ENCODE peak calls at places on chromosomes 11 and 22, in nine cellular contexts. A, S, E, G, W, B, C, F and R are unnamed samples. For H3K36me3, the result is how much of the 10 kb centered on the place peaks cover.

GRCh38 chr11:27420722-27421572 is 51.6 kb downstream of the LGR4 start:
- DNase-seq in A (no peak), S (no peak), E (no peak), G (no peak), W (no peak), B (no peak), C (no peak), F (no peak), R (no peak)

GRCh38 chr11:45252134-45252856 is 33.8 kb downstream of the SYT13 start:
- DNase-seq in A (peak), S (peak), E (peak), G (no peak), W (no peak), B (peak), C (peak), F (peak), R (no peak)

GRCh38 chr11:92697461-92698314 is 271.8 kb upstream of the MTNR1B start:
- DNase-seq in A (no peak), S (no peak), E (no peak), G (no peak), W (no peak), B (no peak), C (no peak), F (no peak), R (no peak)

GRCh38 chr11:64971421-64972233 is at the start of gene MAJIN:
- DNase-seq in A (peak), S (peak), E (peak), G (peak), W (peak), B (peak), C (peak), F (peak), R (peak)

GRCh38 chr11:130522284-130522961 is 74.0 kb downstream of the ADAMTS15 start:
- DNase-seq in A (peak), S (peak), E (peak), G (peak), W (peak), B (peak), C (peak), F (peak), R (peak)

GRCh38 chr22:36439481-36440271 is 41.8 kb downstream of the TXN2 start:
- DNase-seq in A (peak), S (peak), E (peak), G (peak), W (peak), B (no peak), C (no peak), F (peak), R (peak)

GRCh38 chr22:48279465-48279765 is 1517.0 kb downstream of the TBC1D22A start:
- DNase-seq in A (no peak), S (no peak), E (no peak), G (no peak), W (no peak), B (no peak), C (no peak), F (no peak), R (no peak)

GRCh38 chr22:47189056-47189916 is 426.8 kb downstream of the TBC1D22A start:
- DNase-seq in A (peak), S (peak), E (no peak), G (peak), W (no peak), B (no peak), C (no peak), F (no peak), R (no peak)

GRCh38 chr11:41955635-41956400 is 496.4 kb upstream of the LRRC4C start:
- DNase-seq in A (no peak), S (no peak), E (no peak), G (no peak), W (no peak), B (no peak), C (no peak), F (no peak), R (no peak)

GRCh38 chr11:115391598-115391997 is 112.6 kb downstream of the CADM1 start:
- DNase-seq in A (no peak), S (no peak), E (no peak), G (no peak), W (no peak), B (no peak), C (no peak), F (no peak), R (no peak)

GRCh38 chr11:36447514-36447913 is 62.6 kb downstream of the TRAF6 start:
- DNase-seq in A (no peak), S (no peak), E (no peak), G (no peak), W (no peak), B (no peak), C (no peak), F (no peak), R (no peak)

GRCh38 chr11:65575568-65576231 is at the start of gene EHBP1L1:
- DNase-seq in A (peak), S (peak), E (peak), G (peak), W (peak), B (peak), C (peak), F (peak), R (peak)

GRCh38 chr11:12148882-12149281 is 38.5 kb downstream of the MICAL2 start:
- DNase-seq in A (no peak), S (no peak), E (no peak), G (no peak), W (no peak), B (no peak), C (no peak), F (no peak), R (no peak)

GRCh38 chr22:19986410-19987341 is 29.9 kb downstream of the ARVCF start:
- DNase-seq in A (peak), S (peak), E (peak), G (peak), W (peak), B (peak), C (peak), F (peak), R (peak)

GRCh38 chr11:3028808-3029207 is 28.4 kb downstream of the CARS1 start:
- DNase-seq in A (no peak), S (no peak), E (no peak), G (no peak), W (no peak), B (peak), C (no peak), F (no peak), R (no peak)
- H3K36me3 ChIP-seq in A (under half), S (half or more), E (under half), G (under half), W (under half), B (under half), C (half or more), F (under half), R (under half)

DNA sequence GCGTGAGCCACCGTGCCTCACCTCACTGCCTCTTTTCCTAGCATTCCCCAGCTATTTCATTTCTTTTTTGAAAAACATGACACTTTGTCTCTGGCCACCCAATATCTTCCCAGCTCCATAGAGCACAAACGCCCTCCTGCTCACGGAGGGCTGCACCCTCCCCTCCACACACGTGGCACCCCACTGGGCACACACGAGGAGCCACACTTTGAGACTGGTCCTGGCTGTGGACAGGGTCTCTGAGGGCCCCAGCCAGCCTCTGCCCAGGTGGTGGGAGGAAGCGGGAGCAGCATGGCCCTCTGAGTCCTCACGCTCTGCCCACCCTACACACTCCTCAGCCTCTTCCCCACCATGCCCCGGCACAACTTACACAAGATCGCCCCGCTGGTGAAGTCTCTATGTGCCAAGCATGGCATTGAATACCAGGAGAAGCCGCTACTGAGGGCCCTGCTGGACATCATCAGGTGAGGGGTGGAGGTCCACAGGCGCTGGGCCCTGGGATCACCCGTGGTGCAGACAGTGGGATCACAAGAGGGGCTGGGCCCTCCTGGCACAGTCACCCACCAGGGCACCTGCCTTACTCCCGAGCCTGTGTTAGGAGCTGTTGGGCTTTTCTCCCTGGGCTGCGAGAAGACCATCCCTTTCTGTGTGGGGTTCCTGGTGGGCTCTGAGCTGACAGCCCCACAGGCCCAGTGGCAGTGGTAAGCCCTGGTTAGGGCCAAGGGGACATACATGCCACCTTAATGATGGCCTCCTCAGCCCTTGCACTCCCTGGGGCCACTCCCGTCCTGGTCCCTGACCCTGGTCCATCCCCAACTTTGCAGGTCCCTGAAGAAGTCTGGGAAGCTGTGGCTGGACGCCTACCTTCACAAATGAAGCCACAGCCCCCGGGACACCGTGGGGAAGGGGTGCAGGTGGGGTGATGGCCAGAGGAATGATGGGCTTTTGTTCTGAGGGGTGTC is 26.2 kb downstream of the FADS3 start:
- DNase-seq in A (no peak), S (no peak), E (no peak), G (no peak), W (no peak), B (no peak), C (no peak), F (no peak), R (no peak)
- TF ChIP-seq POLR2A in A (no peak), S (no peak), E (no peak), G (no peak), W (no peak), B (no peak), C (no peak), F (no peak), R (no peak)

DNA sequence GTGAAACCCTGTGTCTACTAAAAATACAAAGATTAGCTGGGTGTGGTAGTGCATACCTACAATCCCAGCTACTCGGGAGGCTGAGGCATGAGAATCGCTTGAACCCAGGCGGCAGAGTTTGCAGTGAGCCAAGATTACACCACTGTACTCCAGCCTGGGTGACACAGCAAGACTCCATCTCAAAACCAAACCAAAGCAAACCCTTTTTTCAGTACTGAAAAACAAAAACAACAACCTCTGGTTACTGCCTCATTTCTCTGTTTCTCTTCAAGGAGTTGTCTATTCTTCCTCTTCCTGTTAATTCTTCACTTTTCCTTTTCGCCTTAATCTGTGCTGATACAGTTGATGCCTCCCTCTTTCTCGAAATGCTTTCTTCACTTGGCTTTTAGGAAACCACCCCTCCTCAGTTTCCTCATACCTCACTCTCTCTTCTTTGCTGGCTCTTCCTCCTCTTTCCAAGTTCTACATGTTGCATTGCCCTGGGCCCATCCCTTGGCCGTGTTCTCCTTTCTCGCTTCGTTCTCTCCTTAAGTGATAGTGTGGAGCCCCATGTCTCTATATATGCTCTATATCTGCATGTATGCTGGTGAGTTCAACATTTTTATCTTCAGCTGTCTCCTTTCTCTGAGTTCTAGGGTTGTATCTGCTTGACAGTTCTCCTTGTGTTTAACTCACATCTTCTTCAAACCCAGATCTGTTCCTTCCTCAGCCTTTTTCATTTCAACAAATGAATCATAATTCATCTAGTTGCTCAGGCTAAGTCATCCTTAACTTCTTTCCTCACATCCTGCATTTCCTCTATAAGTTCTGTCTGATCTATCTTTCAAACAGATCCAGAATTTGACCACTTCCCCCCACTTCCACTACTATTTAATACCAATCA is 37.1 kb downstream of the NUCB2 start:
- DNase-seq in A (no peak), S (no peak), E (no peak), G (no peak), W (no peak), B (no peak), C (no peak), F (no peak), R (no peak)
- H3K36me3 ChIP-seq in A (under half), S (half or more), E (under half), G (under half), W (under half), B (under half), C (half or more), F (under half), R (under half)

DNA sequence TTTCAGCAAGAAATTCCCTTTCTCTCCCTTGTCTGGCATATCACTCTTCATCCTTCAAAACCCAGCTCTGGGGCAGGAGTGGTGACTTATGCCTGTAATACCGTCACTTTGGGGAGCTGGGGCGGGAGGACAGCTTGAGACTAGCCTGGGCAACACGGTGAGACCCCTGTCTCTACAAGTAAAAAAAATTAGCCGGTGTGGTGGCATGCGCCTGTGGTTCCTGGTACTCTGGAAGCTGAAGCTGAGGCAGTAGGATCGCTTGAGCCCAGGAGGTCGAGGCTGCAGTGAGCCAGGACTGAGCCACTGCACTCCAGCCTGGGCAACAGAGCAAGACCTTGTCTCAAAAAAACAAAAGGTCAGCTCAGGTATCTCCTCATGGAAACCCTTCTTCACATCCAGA is 1.4 kb upstream of the RCE1 start:
- DNase-seq in A (peak), S (no peak), E (no peak), G (peak), W (no peak), B (no peak), C (no peak), F (no peak), R (no peak)
- TF ChIP-seq POLR2A in A (no peak), S (no peak), E (no peak), G (no peak), W (no peak), B (no peak), C (no peak), F (no peak), R (no peak)

DNA sequence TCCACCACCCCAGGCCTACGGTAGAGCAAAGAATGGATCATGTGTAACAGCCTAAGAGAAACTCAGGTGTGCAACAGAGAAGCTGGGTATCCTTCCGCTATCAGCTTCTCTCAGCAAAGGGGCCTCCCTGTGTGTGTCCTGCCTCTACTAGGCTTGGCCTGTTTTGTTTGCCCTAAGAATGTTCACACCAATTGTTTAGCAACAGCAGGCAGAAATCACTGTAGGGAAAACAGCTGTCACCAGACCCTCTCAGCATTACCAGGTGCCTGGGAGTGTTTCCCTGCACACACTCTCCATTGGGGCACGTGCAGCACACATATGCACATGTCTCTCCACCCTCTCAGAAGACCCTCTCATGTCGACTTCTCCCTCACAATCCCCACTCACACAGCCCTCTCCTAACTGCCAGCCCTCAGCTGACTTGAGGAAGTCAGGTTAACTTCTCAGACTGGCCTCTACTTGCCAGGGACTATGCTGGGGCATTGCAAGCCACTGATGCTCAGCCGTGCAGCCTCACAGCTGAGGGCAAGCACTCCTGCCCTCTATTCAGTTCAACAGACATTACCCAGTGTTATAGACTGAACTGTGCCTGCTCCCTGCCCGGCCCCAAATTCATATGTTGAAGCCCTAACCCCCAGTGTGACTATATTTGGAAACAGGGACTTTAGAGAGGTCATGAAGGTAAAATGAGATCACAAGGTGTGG is 97.6 kb downstream of the TRIM29 start:
- DNase-seq in A (no peak), S (no peak), E (no peak), G (no peak), W (no peak), B (no peak), C (no peak), F (no peak), R (no peak)
- H3K36me3 ChIP-seq in A (under half), S (under half), E (under half), G (under half), W (under half), B (under half), C (under half), F (under half), R (under half)

GRCh38 chr11:10303558-10304363 is 1.1 kb upstream of the ADM start:
- DNase-seq in A (no peak), S (no peak), E (peak), G (no peak), W (no peak), B (peak), C (peak), F (peak), R (no peak)
- TF ChIP-seq POLR2A in A (no peak), S (no peak), E (no peak), G (no peak), W (no peak), B (peak), C (peak), F (no peak), R (no peak)

GRCh38 chr22:44888491-44888941 is 121.3 kb downstream of the PHF21B start:
- DNase-seq in A (no peak), S (no peak), E (no peak), G (no peak), W (no peak), B (no peak), C (no peak), F (no peak), R (no peak)
- H3K36me3 ChIP-seq in A (under half), S (under half), E (under half), G (under half), W (under half), B (under half), C (under half), F (under half), R (under half)

GRCh38 chr11:77815459-77815858 is 5.1 kb downstream of the RSF1 start:
- DNase-seq in A (no peak), S (no peak), E (no peak), G (no peak), W (no peak), B (no peak), C (no peak), F (no peak), R (no peak)

GRCh38 chr11:77820565-77821348 is at the start of the genes AAMDC and RSF1:
- DNase-seq in A (peak), S (peak), E (peak), G (peak), W (peak), B (peak), C (peak), F (peak), R (peak)

GRCh38 chr11:77821349-77821851 is 456 bp downstream of the AAMDC start:
- DNase-seq in A (peak), S (peak), E (peak), G (peak), W (peak), B (peak), C (peak), F (peak), R (peak)

GRCh38 chr11:77819921-77820564 is 479 bp downstream of the RSF1 start:
- DNase-seq in A (peak), S (peak), E (peak), G (peak), W (peak), B (peak), C (peak), F (peak), R (peak)

GRCh38 chr11:77819411-77819920 is 1.1 kb downstream of the RSF1 start:
- DNase-seq in A (peak), S (peak), E (peak), G (peak), W (peak), B (peak), C (peak), F (peak), R (peak)
- TF ChIP-seq POLR2A in A (peak), S (no peak), E (no peak), G (no peak), W (peak), B (peak), C (peak), F (no peak), R (peak)

GRCh38 chr11:2781413-2782274 is 81.8 kb upstream of the KCNQ1OT1 start:
- DNase-seq in A (peak), S (peak), E (peak), G (peak), W (peak), B (peak), C (peak), F (peak), R (peak)

GRCh38 chr11:2783536-2784082 is 83.8 kb upstream of the KCNQ1OT1 start:
- DNase-seq in A (no peak), S (no peak), E (no peak), G (no peak), W (no peak), B (no peak), C (no peak), F (no peak), R (no peak)

GRCh38 chr11:2780850-2781412 is 81.1 kb upstream of the KCNQ1OT1 start:
- DNase-seq in A (no peak), S (no peak), E (no peak), G (no peak), W (no peak), B (peak), C (no peak), F (no peak), R (no peak)

GRCh38 chr11:2779981-2780849 is 80.4 kb upstream of the KCNQ1OT1 start:
- DNase-seq in A (peak), S (peak), E (peak), G (peak), W (peak), B (peak), C (peak), F (peak), R (peak)

DNA sequence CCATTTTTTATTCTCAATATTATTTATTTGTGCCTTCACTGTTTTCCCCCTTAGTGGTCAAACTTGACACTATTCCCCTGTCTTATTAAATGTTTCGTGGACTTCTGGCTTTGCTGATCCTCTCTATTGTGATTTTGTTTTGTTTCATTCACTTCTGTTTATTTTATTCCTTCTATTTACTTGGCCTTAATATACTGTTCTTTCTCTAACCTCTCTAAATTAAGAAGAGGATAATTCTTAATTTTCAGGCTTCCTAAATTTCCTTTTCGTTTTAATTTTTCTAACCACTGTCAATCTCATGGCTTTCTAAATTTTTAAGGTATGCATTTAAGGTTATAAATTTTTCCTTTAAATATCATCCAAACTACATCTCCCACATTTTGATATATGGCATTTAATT is 83.0 kb upstream of the KCNQ1OT1 start:
- DNase-seq in A (no peak), S (no peak), E (no peak), G (no peak), W (no peak), B (no peak), C (no peak), F (no peak), R (no peak)
- H3K36me3 ChIP-seq in A (under half), S (under half), E (under half), G (under half), W (under half), B (under half), C (under half), F (under half), R (under half)